ENCODE peak calls at places on chromosome 1, in seven cellular contexts. One of them, this sample, is unnamed.
A peak's percentile ranks its signal among the peaks of the same experiment; 100 is the strongest.

GRCh38 chr1:190168893-190169292 is 308.8 kb downstream of the BRINP3 start:
- DNase-seq in tibial nerve: no peak
- DNase-seq in GM12864: no peak
- DNase-seq in heart right ventricle: no peak
- DNase-seq in AG09309: no peak
- DNase-seq in fibroblast of villous mesenchyme: no peak
- DNase-seq in Panc1: no peak
- DNase-seq in this sample: no peak

GRCh38 chr1:235708390-235708962 is 58.9 kb upstream of the GNG4 start:
- DNase-seq in fibroblast of villous mesenchyme: no peak
- DNase-seq in GM12864: peak; percentile 13
- DNase-seq in tibial nerve: no peak
- DNase-seq in heart right ventricle: no peak
- DNase-seq in AG09309: peak; percentile 29
- DNase-seq in Panc1: peak; percentile 89
- DNase-seq in this sample: no peak

GRCh38 chr1:1429671-1430073 is 5.8 kb upstream of the VWA1 start:
- DNase-seq in tibial nerve: no peak
- DNase-seq in AG09309: no peak
- DNase-seq in Panc1: no peak
- DNase-seq in fibroblast of villous mesenchyme: peak; percentile 61
- DNase-seq in heart right ventricle: no peak
- DNase-seq in GM12864: no peak
- DNase-seq in this sample: no peak

GRCh38 chr1:92503926-92504750 is 17.4 kb upstream of the GFI1 start:
- DNase-seq in fibroblast of villous mesenchyme: no peak
- DNase-seq in GM12864: no peak
- DNase-seq in Panc1: no peak
- DNase-seq in heart right ventricle: no peak
- DNase-seq in tibial nerve: no peak
- DNase-seq in AG09309: no peak
- DNase-seq in this sample: no peak

GRCh38 chr1:15799004-15799867 is 8.2 kb downstream of the UQCRHL start:
- DNase-seq in fibroblast of villous mesenchyme: peak; percentile 96
- DNase-seq in AG09309: peak; percentile 83
- DNase-seq in heart right ventricle: peak; percentile 14
- DNase-seq in GM12864: no peak
- DNase-seq in Panc1: peak; percentile 82
- DNase-seq in tibial nerve: peak; percentile 65
- DNase-seq in this sample: peak; percentile 83

GRCh38 chr1:113456967-113457366 is 66.7 kb downstream of the MAGI3 start:
- DNase-seq in GM12864: no peak
- DNase-seq in AG09309: peak; percentile 89
- DNase-seq in heart right ventricle: peak; percentile 13
- DNase-seq in tibial nerve: no peak
- DNase-seq in Panc1: peak; percentile 72
- DNase-seq in fibroblast of villous mesenchyme: peak; percentile 81
- DNase-seq in this sample: peak; percentile 79

GRCh38 chr1:24155011-24155782 is 12.3 kb upstream of the IL22RA1 start:
- DNase-seq in heart right ventricle: no peak
- DNase-seq in fibroblast of villous mesenchyme: no peak
- DNase-seq in tibial nerve: no peak
- DNase-seq in GM12864: peak; percentile 45
- DNase-seq in Panc1: no peak
- DNase-seq in AG09309: no peak
- DNase-seq in this sample: no peak

GRCh38 chr1:20361805-20362381 is 71.2 kb downstream of the VWA5B1 start:
- DNase-seq in fibroblast of villous mesenchyme: peak; percentile 30
- DNase-seq in tibial nerve: no peak
- DNase-seq in AG09309: no peak
- DNase-seq in heart right ventricle: peak; percentile 60
- DNase-seq in Panc1: peak; percentile 18
- DNase-seq in GM12864: no peak
- DNase-seq in this sample: no peak

GRCh38 chr1:35929730-35930592 is 944 bp upstream of the AGO3 start:
- DNase-seq in fibroblast of villous mesenchyme: peak; percentile 65
- DNase-seq in tibial nerve: no peak
- DNase-seq in GM12864: no peak
- DNase-seq in Panc1: no peak
- DNase-seq in heart right ventricle: peak; percentile 51
- DNase-seq in AG09309: no peak
- DNase-seq in this sample: peak; percentile 25

GRCh38 chr1:108533351-108534083 is 26.4 kb upstream of the EEIG2 start:
- DNase-seq in fibroblast of villous mesenchyme: no peak
- DNase-seq in tibial nerve: no peak
- DNase-seq in GM12864: no peak
- DNase-seq in heart right ventricle: no peak
- DNase-seq in Panc1: no peak
- DNase-seq in AG09309: no peak
- DNase-seq in this sample: no peak

GRCh38 chr1:76337777-76338176 is 263.2 kb downstream of the ST6GALNAC3 start:
- DNase-seq in GM12864: no peak
- DNase-seq in heart right ventricle: no peak
- DNase-seq in Panc1: no peak
- DNase-seq in fibroblast of villous mesenchyme: no peak
- DNase-seq in tibial nerve: no peak
- DNase-seq in AG09309: no peak
- DNase-seq in this sample: no peak

GRCh38 chr1:106173101-106173500 is 883.4 kb upstream of the PRMT6 start:
- DNase-seq in AG09309: no peak
- DNase-seq in fibroblast of villous mesenchyme: no peak
- DNase-seq in tibial nerve: no peak
- DNase-seq in GM12864: no peak
- DNase-seq in Panc1: no peak
- DNase-seq in heart right ventricle: no peak
- DNase-seq in this sample: no peak

GRCh38 chr1:2547210-2548067 is 8.7 kb upstream of the TNFRSF14 start:
- DNase-seq in Panc1: no peak
- DNase-seq in tibial nerve: no peak
- DNase-seq in fibroblast of villous mesenchyme: no peak
- DNase-seq in heart right ventricle: peak; percentile 35
- DNase-seq in GM12864: no peak
- DNase-seq in AG09309: no peak
- DNase-seq in this sample: no peak

GRCh38 chr1:76921590-76921989 is 54.3 kb downstream of the ST6GALNAC5 start:
- DNase-seq in AG09309: no peak
- DNase-seq in Panc1: no peak
- DNase-seq in heart right ventricle: no peak
- DNase-seq in tibial nerve: no peak
- DNase-seq in fibroblast of villous mesenchyme: no peak
- DNase-seq in GM12864: no peak
- DNase-seq in this sample: no peak

GRCh38 chr1:21251773-21252471 is 38.3 kb downstream of the ECE1 start:
- DNase-seq in fibroblast of villous mesenchyme: peak; percentile 92
- DNase-seq in tibial nerve: no peak
- DNase-seq in AG09309: peak; percentile 81
- DNase-seq in Panc1: no peak
- DNase-seq in heart right ventricle: peak; percentile 60
- DNase-seq in GM12864: no peak
- DNase-seq in this sample: peak; percentile 90

GRCh38 chr1:62530516-62531154 is 66.7 kb upstream of the ANGPTL3 start:
- DNase-seq in Panc1: no peak
- DNase-seq in GM12864: peak; percentile 16
- DNase-seq in tibial nerve: no peak
- DNase-seq in fibroblast of villous mesenchyme: peak; percentile 42
- DNase-seq in AG09309: no peak
- DNase-seq in heart right ventricle: peak; percentile 11
- DNase-seq in this sample: peak; percentile 16

GRCh38 chr1:37448185-37448584 is 26.2 kb upstream of the ZC3H12A start:
- DNase-seq in Panc1: no peak
- DNase-seq in GM12864: no peak
- DNase-seq in heart right ventricle: no peak
- DNase-seq in fibroblast of villous mesenchyme: no peak
- DNase-seq in AG09309: no peak
- DNase-seq in tibial nerve: no peak
- DNase-seq in this sample: no peak

GRCh38 chr1:208164609-208165008 is 79.6 kb downstream of the PLXNA2 start:
- DNase-seq in heart right ventricle: no peak
- DNase-seq in Panc1: no peak
- DNase-seq in fibroblast of villous mesenchyme: no peak
- DNase-seq in GM12864: no peak
- DNase-seq in AG09309: no peak
- DNase-seq in tibial nerve: no peak
- DNase-seq in this sample: no peak

GRCh38 chr1:98323396-98323795 is 338.1 kb upstream of the SNX7 start:
- DNase-seq in heart right ventricle: no peak
- DNase-seq in tibial nerve: no peak
- DNase-seq in fibroblast of villous mesenchyme: peak; percentile 74
- DNase-seq in AG09309: peak; percentile 89
- DNase-seq in Panc1: no peak
- DNase-seq in GM12864: no peak
- DNase-seq in this sample: peak; percentile 77

GRCh38 chr1:10431065-10431730 is 965 bp downstream of the CENPS start:
- DNase-seq in heart right ventricle: no peak
- DNase-seq in Panc1: no peak
- DNase-seq in GM12864: no peak
- DNase-seq in tibial nerve: no peak
- DNase-seq in fibroblast of villous mesenchyme: peak; percentile 31
- DNase-seq in AG09309: peak; percentile 5
- DNase-seq in this sample: no peak

GRCh38 chr1:165543651-165544452 is at the start of gene LRRC52:
- DNase-seq in heart right ventricle: peak; percentile 86
- DNase-seq in fibroblast of villous mesenchyme: no peak
- DNase-seq in Panc1: no peak
- DNase-seq in AG09309: no peak
- DNase-seq in GM12864: no peak
- DNase-seq in tibial nerve: no peak
- DNase-seq in this sample: no peak

GRCh38 chr1:182059936-182060335 is 1.6 kb downstream of the ZNF648 start:
- DNase-seq in heart right ventricle: no peak
- DNase-seq in GM12864: no peak
- DNase-seq in AG09309: no peak
- DNase-seq in tibial nerve: no peak
- DNase-seq in fibroblast of villous mesenchyme: no peak
- DNase-seq in Panc1: no peak
- DNase-seq in this sample: no peak

GRCh38 chr1:27007909-27008582 is 4.6 kb downstream of the TENT5B start:
- DNase-seq in GM12864: no peak
- DNase-seq in heart right ventricle: no peak
- DNase-seq in AG09309: no peak
- DNase-seq in fibroblast of villous mesenchyme: peak; percentile 75
- DNase-seq in tibial nerve: no peak
- DNase-seq in Panc1: no peak
- DNase-seq in this sample: no peak

DNA sequence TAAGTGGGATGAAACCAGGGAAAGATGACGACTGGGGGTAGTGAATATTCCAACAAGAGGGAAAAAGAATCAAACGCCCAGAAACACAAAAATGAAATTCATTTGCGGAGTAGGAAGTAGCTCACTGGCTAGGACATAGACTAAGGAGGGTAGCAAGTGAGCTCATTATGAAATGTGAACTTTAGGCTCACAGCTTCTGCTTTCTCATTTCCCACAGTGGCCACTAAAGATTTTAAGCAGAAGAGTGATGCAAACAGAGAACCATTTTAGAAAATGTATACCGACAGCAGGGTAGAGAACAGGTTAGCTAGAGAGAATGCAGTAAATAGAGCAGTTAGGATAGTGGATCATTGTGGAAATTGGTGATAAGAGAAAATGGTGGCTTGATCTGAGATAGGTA is 3.5 kb downstream of the CD48 start:
- DNase-seq in AG09309: no peak
- DNase-seq in fibroblast of villous mesenchyme: no peak
- DNase-seq in Panc1: no peak
- DNase-seq in GM12864: no peak
- DNase-seq in tibial nerve: no peak
- DNase-seq in heart right ventricle: no peak
- DNase-seq in this sample: no peak
- H3K4me3 ChIP-seq in AG09309: no peak overlapping the region
- H3K4me3 ChIP-seq in fibroblast of villous mesenchyme: no peak overlapping the region
- H3K4me3 ChIP-seq in Panc1: no peak overlapping the region
- H3K4me3 ChIP-seq in GM12864: peak overlapping the region; percentile 97
- H3K4me3 ChIP-seq in tibial nerve: peak overlapping the region; percentile 6
- H3K4me3 ChIP-seq in heart right ventricle: no peak overlapping the region
- H3K4me3 ChIP-seq in this sample: no peak overlapping the region

DNA sequence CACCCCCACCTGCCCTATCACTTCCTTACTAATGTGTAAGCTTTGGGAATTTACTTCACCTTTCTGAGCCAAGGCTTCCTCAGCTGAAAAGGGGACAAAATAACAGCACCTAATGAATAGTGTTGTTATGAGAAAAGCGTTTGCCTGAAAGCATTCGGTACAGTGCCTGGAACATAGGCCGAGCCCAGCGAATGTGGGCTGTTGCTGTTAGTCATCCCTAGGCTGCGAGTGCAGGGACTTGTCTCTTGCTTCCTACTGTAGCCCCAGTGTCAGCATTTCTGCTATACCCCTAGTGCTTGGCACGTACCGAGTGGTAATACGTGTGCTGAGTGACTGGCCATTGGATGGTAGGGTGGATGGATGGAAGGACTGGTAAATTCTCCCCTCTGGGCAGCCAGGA is 16.7 kb upstream of the KPNA6 start:
- DNase-seq in GM12864: no peak
- DNase-seq in heart right ventricle: no peak
- DNase-seq in AG09309: no peak
- DNase-seq in Panc1: no peak
- DNase-seq in fibroblast of villous mesenchyme: no peak
- DNase-seq in tibial nerve: no peak
- DNase-seq in this sample: no peak
- TF ChIP-seq CTCF in GM12864: no peak
- TF ChIP-seq CTCF in heart right ventricle: no peak
- TF ChIP-seq CTCF in AG09309: no peak
- TF ChIP-seq CTCF in Panc1: no peak
- TF ChIP-seq CTCF in fibroblast of villous mesenchyme: no peak
- TF ChIP-seq CTCF in tibial nerve: no peak
- TF ChIP-seq CTCF in this sample: no peak

GRCh38 chr1:9181990-9182783 is 52.4 kb upstream of the H6PD start:
- DNase-seq in Panc1: no peak
- DNase-seq in tibial nerve: no peak
- DNase-seq in AG09309: no peak
- DNase-seq in GM12864: no peak
- DNase-seq in fibroblast of villous mesenchyme: peak; percentile 60
- DNase-seq in heart right ventricle: no peak
- DNase-seq in this sample: no peak
- H3K4me3 ChIP-seq in Panc1: peak overlapping the region; percentile 55
- H3K4me3 ChIP-seq in tibial nerve: peak overlapping the region; percentile 74
- H3K4me3 ChIP-seq in AG09309: peak overlapping the region; percentile 60
- H3K4me3 ChIP-seq in GM12864: peak overlapping the region; percentile 77
- H3K4me3 ChIP-seq in fibroblast of villous mesenchyme: peak overlapping the region; percentile 83
- H3K4me3 ChIP-seq in heart right ventricle: peak overlapping the region; percentile 65
- H3K4me3 ChIP-seq in this sample: peak overlapping the region; percentile 100

DNA sequence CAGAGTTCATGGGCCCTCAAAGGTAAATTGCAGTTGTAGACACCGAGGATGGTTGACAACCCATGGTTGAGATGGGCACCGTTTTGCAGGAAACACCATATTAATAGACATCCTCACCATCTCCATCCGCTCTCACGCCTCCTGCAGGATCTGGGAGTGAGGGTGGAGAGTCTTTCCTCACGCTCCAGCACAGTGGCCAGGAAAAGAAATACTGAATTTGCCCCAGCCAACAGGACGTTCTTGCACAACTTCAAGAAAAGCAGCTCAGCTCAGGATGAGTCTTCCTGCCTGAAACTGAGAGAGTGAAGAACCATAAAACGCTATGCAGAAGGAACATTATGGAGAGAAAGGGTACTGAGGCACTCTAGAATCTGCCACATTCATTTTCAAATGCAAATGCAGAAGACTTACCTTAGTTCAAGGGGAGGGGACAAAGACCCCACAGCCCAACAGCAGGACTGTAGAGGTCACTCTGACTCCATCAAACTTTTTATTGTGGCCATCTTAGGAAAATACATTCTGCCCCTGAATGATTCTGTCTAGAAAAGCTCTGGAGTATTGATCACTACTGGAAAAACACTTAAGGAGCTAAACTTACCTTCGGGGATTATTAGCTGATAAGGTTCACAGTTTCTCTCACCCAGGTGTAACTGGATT is 9.3 kb downstream of the SLAMF8 start:
- DNase-seq in Panc1: no peak
- DNase-seq in tibial nerve: no peak
- DNase-seq in fibroblast of villous mesenchyme: no peak
- DNase-seq in AG09309: no peak
- DNase-seq in heart right ventricle: no peak
- DNase-seq in GM12864: no peak
- DNase-seq in this sample: no peak
- TF ChIP-seq CTCF in Panc1: no peak
- TF ChIP-seq CTCF in tibial nerve: no peak
- TF ChIP-seq CTCF in fibroblast of villous mesenchyme: peak; percentile 28
- TF ChIP-seq CTCF in AG09309: peak; percentile 16
- TF ChIP-seq CTCF in heart right ventricle: peak; percentile 43
- TF ChIP-seq CTCF in GM12864: no peak
- TF ChIP-seq CTCF in this sample: no peak

This sample was measured in HFF-Myc.